ENCODE peak calls at places on chromosomes 1 and 21, in five cellular contexts. Z is OCI-LY7, Y is dorsolateral prefrontal cortex, U is heart left ventricle, G is A549. Q is an unnamed sample.

GRCh38 chr1:55064071-55064581 is 24.8 kb downstream of the PCSK9 start:
- DNase-seq in Y (peak), Z (peak), G (no peak), U (no peak), Q (no peak)

GRCh38 chr1:3614755-3615742 is 3.7 kb upstream of the MEGF6 start:
- DNase-seq in Z (peak), G (no peak), Y (no peak), U (no peak), Q (no peak)

GRCh38 chr1:199149591-199149990 is 510.8 kb downstream of the PTPRC start:
- DNase-seq in Y (no peak), G (no peak), U (no peak), Z (no peak), Q (no peak)

GRCh38 chr21:32702702-32703101 is 25.1 kb downstream of the SYNJ1 start:
- DNase-seq in Y (no peak), Z (no peak), U (no peak), G (peak), Q (no peak)

GRCh38 chr1:154860154-154860870 is 9.8 kb downstream of the KCNN3 start:
- DNase-seq in Y (no peak), U (no peak), Z (peak), G (no peak), Q (no peak)

GRCh38 chr21:33019885-33020557 is 5.7 kb upstream of the OLIG2 start:
- DNase-seq in U (no peak), Y (no peak), G (no peak), Z (no peak), Q (no peak)

GRCh38 chr1:9867408-9868243 is 42.4 kb downstream of the CTNNBIP1 start:
- DNase-seq in G (peak), Y (peak), U (peak), Z (peak), Q (peak)

GRCh38 chr1:203055983-203056382 is 29.7 kb downstream of the PPFIA4 start:
- DNase-seq in G (no peak), Z (no peak), U (no peak), Y (no peak), Q (no peak)

GRCh38 chr21:44408226-44408625 is 47.1 kb upstream of the LRRC3 start:
- DNase-seq in Z (no peak), U (no peak), Y (no peak), G (no peak), Q (peak)

GRCh38 chr1:189313488-189313887 is 1164.2 kb downstream of the BRINP3 start:
- DNase-seq in G (no peak), U (no peak), Y (no peak), Z (no peak), Q (no peak)

GRCh38 chr1:11725616-11726015 is 10.3 kb upstream of the AGTRAP start:
- DNase-seq in Z (no peak), Y (no peak), G (no peak), U (no peak), Q (no peak)

GRCh38 chr1:66022904-66023620 is 230.4 kb downstream of the PDE4B start:
- DNase-seq in U (no peak), Y (no peak), Z (peak), G (no peak), Q (no peak)

GRCh38 chr1:218659911-218660677 is 315.0 kb downstream of the TGFB2 start:
- DNase-seq in U (no peak), G (no peak), Z (no peak), Y (no peak), Q (no peak)

GRCh38 chr1:2643414-2644077 is 10.7 kb upstream of the MMEL1 start:
- DNase-seq in U (no peak), G (no peak), Z (no peak), Y (no peak), Q (no peak)

GRCh38 chr1:25754421-25755195 is 45.4 kb upstream of the SELENON start:
- DNase-seq in Y (no peak), Z (no peak), G (no peak), U (no peak), Q (no peak)

GRCh38 chr1:183287191-183287675 is 101.2 kb downstream of the LAMC2 start:
- DNase-seq in U (peak), G (no peak), Y (peak), Z (no peak), Q (peak)

GRCh38 chr1:230899845-230900251 is 31.5 kb upstream of the C1orf198 start:
- DNase-seq in Z (no peak), Y (no peak), G (no peak), U (no peak), Q (no peak)

GRCh38 chr1:23651069-23651808 is 40.4 kb upstream of the RPL11 start:
- DNase-seq in G (peak), Z (no peak), Y (no peak), U (peak), Q (peak)

GRCh38 chr1:31792541-31792940 is 23.3 kb downstream of the SPOCD1 start:
- DNase-seq in Z (no peak), Y (peak), G (no peak), U (no peak), Q (no peak)

GRCh38 chr1:207393610-207394009 is 60.5 kb upstream of the CR2 start:
- DNase-seq in Z (no peak), Y (no peak), G (peak), U (no peak), Q (no peak)

GRCh38 chr1:4002741-4003140 is 102.7 kb upstream of the C1orf174 start:
- DNase-seq in Y (no peak), Z (no peak), G (no peak), U (no peak), Q (no peak)

GRCh38 chr1:22325531-22326371 is 125.9 kb upstream of the ZBTB40 start:
- DNase-seq in G (no peak), U (no peak), Y (no peak), Z (no peak), Q (peak)

GRCh38 chr21:24395320-24395933 is 1211.9 kb downstream of the MRPL39 start:
- DNase-seq in Z (no peak), U (no peak), Y (no peak), G (no peak), Q (no peak)

GRCh38 chr1:154329152-154329521 is 3.8 kb downstream of the ATP8B2 start:
- DNase-seq in Z (no peak), Y (no peak), G (no peak), U (no peak), Q (no peak)

GRCh38 chr1:92211166-92211565 is 6.5 kb upstream of the C1orf146 start:
- DNase-seq in Y (no peak), G (no peak), U (no peak), Z (no peak), Q (no peak)

GRCh38 chr1:67535474-67535873 is 105.3 kb upstream of the SERBP1 start:
- DNase-seq in G (peak), Z (peak), U (peak), Y (peak), Q (peak)

GRCh38 chr1:177753655-177754054 is 216.2 kb downstream of the SEC16B start:
- DNase-seq in Y (peak), Z (no peak), G (no peak), U (no peak), Q (no peak)

GRCh38 chr1:58979677-58980076 is 195.8 kb upstream of the JUN start:
- DNase-seq in G (no peak), Y (no peak), U (no peak), Z (no peak), Q (no peak)

GRCh38 chr1:184449916-184450315 is 63.1 kb downstream of the C1orf21 start:
- DNase-seq in Y (no peak), Z (no peak), G (no peak), U (no peak), Q (no peak)

GRCh38 chr21:41885341-41886024 is 6.3 kb upstream of the PRDM15 start:
- DNase-seq in Y (no peak), G (no peak), Z (peak), U (no peak), Q (no peak)

GRCh38 chr1:75618382-75618781 is 7.5 kb upstream of the SLC44A5 start:
- DNase-seq in G (no peak), U (no peak), Z (no peak), Y (no peak), Q (no peak)

GRCh38 chr1:81414417-81415087 is 386.2 kb upstream of the ADGRL2 start:
- DNase-seq in U (peak), Z (no peak), G (peak), Y (peak), Q (peak)

GRCh38 chr1:207814469-207814868 is 62.6 kb downstream of the CD46 start:
- DNase-seq in Y (no peak), Z (no peak), G (no peak), U (no peak), Q (peak)

GRCh38 chr1:54136269-54136896 is 16.4 kb downstream of the CDCP2 start:
- DNase-seq in Y (no peak), Z (no peak), G (no peak), U (no peak), Q (no peak)

GRCh38 chr1:30111431-30111830 is 612.0 kb downstream of the MATN1 start:
- DNase-seq in Z (peak), G (peak), Y (peak), U (peak), Q (no peak)

GRCh38 chr1:242890211-242890741 is 364.8 kb downstream of the CEP170 start:
- DNase-seq in Z (no peak), U (peak), G (peak), Y (no peak), Q (peak)

GRCh38 chr1:233244183-233244582 is 51.3 kb downstream of the PCNX2 start:
- DNase-seq in Y (no peak), U (no peak), Z (no peak), G (peak), Q (no peak)

GRCh38 chr1:116322752-116323405 is 50.2 kb upstream of the ATP1A1 start:
- DNase-seq in Y (no peak), G (no peak), Z (no peak), U (no peak), Q (no peak)

GRCh38 chr1:161389691-161390558 is 22.2 kb upstream of the CFAP126 start:
- DNase-seq in G (peak), Z (peak), U (peak), Y (peak), Q (peak)

DNA sequence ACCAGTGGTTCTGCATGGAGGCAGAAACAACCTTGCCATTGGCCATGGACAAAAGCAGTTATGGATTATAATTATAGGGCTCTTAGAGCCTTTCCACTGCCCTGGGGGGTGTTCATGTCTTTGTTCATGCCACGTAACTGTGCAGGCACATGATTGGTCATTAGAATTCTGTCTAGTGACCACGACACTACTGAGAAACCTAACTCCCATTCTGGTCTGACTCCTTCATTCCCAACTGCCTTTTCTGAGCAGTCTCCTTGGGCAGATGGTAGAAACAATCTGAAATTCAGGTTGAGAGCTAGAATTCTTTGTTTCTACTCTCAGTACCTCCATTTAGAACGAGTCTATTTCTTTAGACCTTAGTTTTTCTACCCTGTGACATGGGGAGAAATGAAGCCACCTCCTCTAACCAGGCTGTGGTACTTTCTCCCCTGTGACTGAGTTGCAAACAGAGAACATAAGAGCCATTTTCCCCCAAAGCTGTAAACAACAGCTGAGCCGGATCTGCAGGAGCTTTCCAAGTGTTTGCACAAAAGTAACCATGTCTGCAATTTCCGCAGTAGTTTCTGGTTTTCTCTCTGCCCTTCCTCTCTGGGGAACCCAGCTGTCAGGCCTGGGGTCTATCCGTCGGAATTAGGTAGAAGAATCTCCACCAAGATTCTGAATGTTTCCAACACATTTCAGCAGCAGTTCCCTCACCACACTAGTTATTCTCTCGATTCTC is 37.7 kb upstream of the IPO9 start:
- DNase-seq in G (no peak), U (peak), Z (peak), Y (peak), Q (no peak)
- H3K27ac ChIP-seq in G (no peak), U (peak), Z (no peak), Y (peak), Q (peak)

DNA sequence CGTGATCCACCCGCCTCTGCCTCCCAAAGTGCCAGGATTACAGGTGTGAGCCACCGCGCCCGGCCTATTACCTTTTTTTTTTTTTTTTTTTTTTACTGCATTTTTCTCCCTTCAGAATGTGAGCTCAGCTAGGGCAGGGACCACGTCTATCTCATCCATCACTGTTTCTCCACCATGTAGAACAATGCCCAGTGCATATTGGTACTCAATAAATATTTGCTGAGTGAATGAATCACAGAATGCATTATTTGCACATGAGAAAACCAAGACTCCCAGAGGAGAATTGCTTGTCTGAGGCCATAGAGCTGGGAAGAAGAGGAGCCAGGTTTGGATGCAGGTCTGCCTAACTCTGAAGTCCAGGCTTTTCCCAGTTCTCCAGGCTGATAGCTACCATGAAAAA is 8.2 kb upstream of the SLC9A1 start:
- DNase-seq in Y (no peak), Z (no peak), U (no peak), G (peak), Q (no peak)
- H3K27ac ChIP-seq in Y (no peak), Z (no peak), U (no peak), G (peak), Q (no peak)

GRCh38 chr1:19975423-19976193 is 3.8 kb downstream of the PLA2G2A start:
- DNase-seq in Y (no peak), Z (no peak), U (no peak), G (no peak), Q (no peak)
- H3K27ac ChIP-seq in Y (no peak), Z (no peak), U (no peak), G (no peak), Q (no peak)

DNA sequence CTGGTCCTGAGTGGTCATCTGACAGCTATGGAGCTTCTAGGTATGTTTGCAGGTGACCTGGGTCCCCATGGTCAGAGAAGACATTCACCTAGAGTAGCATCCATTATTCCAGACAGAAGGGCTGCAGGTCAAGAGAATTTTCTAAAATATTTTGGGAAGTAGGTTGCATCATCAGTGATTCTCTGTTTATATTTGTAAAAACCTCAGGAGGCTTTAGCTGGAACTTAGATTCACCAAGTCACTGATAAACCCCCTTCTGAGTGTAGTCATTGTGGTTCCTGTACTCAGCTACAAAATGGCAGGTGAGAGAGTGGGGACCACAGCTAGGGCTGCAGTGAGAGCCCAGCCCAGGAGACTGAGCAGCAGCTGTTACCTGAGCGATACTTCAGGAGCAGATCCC is 78.6 kb downstream of the ABCA4 start:
- DNase-seq in G (no peak), Y (no peak), U (no peak), Z (no peak), Q (no peak)
- H3K27ac ChIP-seq in G (peak), Y (no peak), U (no peak), Z (no peak), Q (no peak)

DNA sequence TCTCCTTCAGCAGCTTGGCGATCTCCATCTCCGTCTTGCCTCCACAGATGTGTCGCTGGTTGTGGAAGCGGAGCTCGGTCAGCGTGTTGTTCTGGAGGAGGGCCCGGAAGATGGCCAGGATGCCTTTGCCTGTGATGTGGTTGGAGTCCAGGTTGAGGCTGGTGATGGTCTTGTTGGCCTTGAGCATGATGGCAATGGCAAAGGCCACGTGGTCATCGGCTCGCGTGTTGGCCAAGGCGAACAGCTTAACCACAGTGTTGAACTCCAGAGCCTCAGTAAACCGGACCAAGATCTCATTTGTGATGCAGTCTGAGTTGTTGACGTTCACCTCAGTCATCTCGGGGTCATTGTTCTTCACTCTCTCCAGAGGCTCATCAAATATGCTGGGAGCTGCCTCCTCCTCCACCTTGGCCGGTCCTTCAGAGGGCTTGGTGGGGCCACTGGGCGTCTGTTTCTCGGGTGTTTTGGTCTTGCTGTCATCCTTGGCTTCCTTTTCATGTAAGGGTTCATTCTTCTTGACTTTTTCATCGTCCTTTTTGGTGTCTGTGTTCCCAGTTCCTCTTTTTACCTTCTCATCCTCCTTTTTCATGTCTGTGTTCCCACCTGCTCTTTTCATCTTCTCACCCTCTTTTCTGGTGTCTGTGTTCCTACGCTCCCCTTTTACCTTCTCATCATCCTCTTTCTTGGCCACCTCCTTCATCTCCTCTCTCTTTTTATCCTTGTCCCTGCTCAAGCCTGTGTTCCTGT is 11.2 kb downstream of the SHISA4 start:
- DNase-seq in Z (no peak), U (no peak), G (no peak), Y (no peak), Q (no peak)
- H3K27ac ChIP-seq in Z (no peak), U (peak), G (no peak), Y (no peak), Q (no peak)

DNA sequence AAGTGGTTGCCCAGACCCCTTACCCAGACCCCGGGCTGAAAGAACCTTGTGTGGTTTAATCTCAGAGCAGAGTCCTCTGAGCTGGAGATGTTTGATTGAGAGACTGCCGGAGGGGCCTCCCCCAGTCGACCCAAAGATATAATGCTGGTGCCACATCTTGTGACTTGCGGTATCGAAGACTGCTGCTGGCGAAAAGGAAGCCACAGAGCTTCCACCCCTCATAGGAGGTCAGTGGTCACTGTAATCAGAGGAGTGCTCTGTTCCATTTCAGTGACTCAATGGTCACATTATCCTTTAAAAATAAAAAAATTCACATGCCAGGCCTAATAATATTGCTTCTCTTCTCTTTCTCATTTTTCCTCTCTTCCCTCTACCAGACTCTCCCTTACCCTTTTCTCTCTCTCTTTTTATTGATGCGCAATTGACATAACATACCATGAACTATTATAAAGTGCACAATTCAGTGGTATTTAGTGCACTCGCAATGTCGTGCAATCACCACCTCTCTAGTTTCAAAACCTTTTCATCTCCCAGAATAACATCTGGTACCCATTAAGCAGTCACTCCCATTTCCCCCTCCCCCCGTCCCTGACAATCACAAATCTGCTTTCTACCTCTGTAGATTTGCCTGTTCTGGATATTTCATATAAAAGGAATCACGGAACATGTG is 52.6 kb upstream of the LYST start:
- DNase-seq in Y (no peak), Z (no peak), U (no peak), G (no peak), Q (no peak)
- H3K27ac ChIP-seq in Y (no peak), Z (no peak), U (no peak), G (peak), Q (no peak)

DNA sequence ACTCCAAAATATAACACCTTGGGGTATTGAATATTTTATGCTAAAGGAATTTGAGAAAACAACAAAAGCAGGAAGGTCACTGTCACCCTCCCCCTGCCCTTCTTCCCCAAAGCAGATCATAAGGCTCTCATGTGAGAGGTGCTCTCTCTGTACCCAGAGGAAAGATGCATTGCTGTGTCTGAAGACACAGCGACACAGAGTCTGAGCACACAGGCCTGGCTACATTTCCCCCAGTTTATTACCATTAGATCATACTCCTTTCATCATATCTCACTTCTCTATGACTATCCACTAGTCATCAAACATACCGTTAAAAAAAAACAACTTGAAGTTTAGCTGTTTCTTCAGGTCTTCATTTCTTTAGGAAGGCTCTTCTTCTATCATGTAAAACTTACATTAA is 127.1 kb downstream of the PPIAL4G start:
- DNase-seq in G (no peak), Z (no peak), Y (no peak), U (no peak), Q (no peak)
- H3K27ac ChIP-seq in G (no peak), Z (no peak), Y (no peak), U (no peak), Q (no peak)

GRCh38 chr1:180309338-180309737 is 79.3 kb downstream of the LHX4 start:
- DNase-seq in Y (no peak), G (peak), U (no peak), Z (no peak), Q (no peak)
- H3K27ac ChIP-seq in Y (no peak), G (peak), U (no peak), Z (no peak), Q (no peak)

Q was measured in adrenal gland.